ENCODE peak calls at places on chromosomes 2 and 18, in nine cellular contexts. E, S, J, K, G, V, Y, R and P are unnamed samples.

GRCh38 chr2:114082731-114083433 is 193.0 kb downstream of the ACTR3 start:
- DNase-seq in R (no peak), J (peak), Y (no peak), E (no peak), S (no peak), K (no peak), G (no peak), V (no peak), P (no peak)

GRCh38 chr2:64650722-64651338 is 2.9 kb downstream of the SERTAD2 start:
- DNase-seq in R (peak), V (no peak), E (no peak), K (no peak), G (no peak), Y (no peak), S (no peak), J (peak), P (no peak)

GRCh38 chr2:235347691-235348090 is 146.2 kb upstream of the AGAP1 start:
- DNase-seq in S (no peak), Y (no peak), K (no peak), V (no peak), R (peak), G (no peak), J (no peak), E (no peak), P (no peak)

GRCh38 chr2:11921030-11921583 is 174.7 kb downstream of the LPIN1 start:
- DNase-seq in G (no peak), R (no peak), E (no peak), J (no peak), K (no peak), V (no peak), S (no peak), Y (no peak), P (no peak)

GRCh38 chr18:34647251-34647650 is 62.8 kb upstream of the DTNA start:
- DNase-seq in V (no peak), J (no peak), K (no peak), S (no peak), Y (no peak), G (no peak), E (no peak), R (no peak), P (peak)

GRCh38 chr2:132909427-132909826 is 239.4 kb upstream of the LYPD1 start:
- DNase-seq in V (no peak), S (no peak), G (no peak), Y (no peak), J (no peak), E (no peak), R (peak), K (no peak), P (no peak)

GRCh38 chr2:57848723-57849122 is 197.9 kb upstream of the VRK2 start:
- DNase-seq in J (no peak), G (no peak), R (no peak), Y (no peak), E (peak), S (no peak), K (no peak), V (no peak), P (no peak)

GRCh38 chr2:227406177-227407031 is 18.7 kb upstream of the SCYGR1 start:
- DNase-seq in S (peak), Y (no peak), G (peak), E (no peak), R (peak), V (peak), K (peak), J (peak), P (peak)

GRCh38 chr18:7330041-7330440 is 99.2 kb downstream of the LRRC30 start:
- DNase-seq in G (no peak), V (no peak), S (no peak), R (no peak), K (no peak), Y (no peak), J (no peak), E (no peak), P (no peak)

GRCh38 chr2:190088917-190089316 is 26.4 kb upstream of the MSTN start:
- DNase-seq in K (peak), G (peak), V (no peak), J (peak), E (no peak), S (no peak), Y (peak), R (peak), P (peak)

GRCh38 chr2:161173541-161174194 is 13.4 kb downstream of the TANK start:
- DNase-seq in J (no peak), K (no peak), R (no peak), Y (no peak), G (no peak), V (no peak), S (no peak), E (no peak), P (no peak)

GRCh38 chr2:3692375-3692774 is 11.0 kb upstream of the DCDC2C start:
- DNase-seq in K (no peak), S (no peak), Y (no peak), R (peak), G (peak), J (no peak), E (no peak), V (no peak), P (no peak)

GRCh38 chr18:34990571-34990970 is 50.6 kb upstream of the MAPRE2 start:
- DNase-seq in J (no peak), V (no peak), R (peak), E (no peak), Y (no peak), S (no peak), K (no peak), G (no peak), P (no peak)

GRCh38 chr2:191910518-191910917 is 63.6 kb upstream of the CAVIN2 start:
- DNase-seq in E (no peak), S (no peak), J (no peak), G (no peak), V (no peak), R (peak), K (no peak), Y (no peak), P (no peak)

GRCh38 chr2:144849612-144850011 is 329.7 kb upstream of the ZEB2 start:
- DNase-seq in K (no peak), V (no peak), E (no peak), G (no peak), S (no peak), J (peak), R (no peak), Y (no peak), P (no peak)

GRCh38 chr2:80105020-80105419 is 199.5 kb downstream of the LRRTM1 start:
- DNase-seq in G (no peak), Y (no peak), S (no peak), V (no peak), E (no peak), R (no peak), K (no peak), J (no peak), P (no peak)

GRCh38 chr2:119606674-119607073 is 62.4 kb downstream of the CFAP221 start:
- DNase-seq in K (no peak), J (no peak), V (no peak), E (no peak), S (no peak), R (peak), G (no peak), Y (no peak), P (no peak)

GRCh38 chr2:11371099-11371937 is 26.9 kb upstream of the ROCK2 start:
- DNase-seq in K (no peak), J (peak), V (no peak), E (no peak), G (no peak), S (no peak), Y (no peak), R (no peak), P (no peak)

GRCh38 chr2:72859831-72860262 is 27.4 kb upstream of the SPR start:
- DNase-seq in E (no peak), Y (peak), R (peak), S (no peak), V (no peak), G (peak), K (peak), J (peak), P (peak)

GRCh38 chr2:26462511-26463251 is 15.2 kb downstream of the OTOF start:
- DNase-seq in K (no peak), R (peak), E (peak), J (peak), S (no peak), G (peak), V (no peak), Y (no peak), P (peak)

GRCh38 chr2:119849838-119850565 is 90.3 kb downstream of the PTPN4 start:
- DNase-seq in J (no peak), S (no peak), K (no peak), R (no peak), Y (no peak), G (no peak), E (no peak), V (no peak), P (no peak)

GRCh38 chr2:75294362-75294761 is 95.0 kb upstream of the TACR1 start:
- DNase-seq in K (no peak), J (no peak), Y (no peak), G (no peak), R (no peak), V (no peak), S (no peak), E (no peak), P (no peak)

GRCh38 chr18:75211721-75212625 is 1.4 kb downstream of the TSHZ1 start:
- DNase-seq in K (peak), G (peak), Y (no peak), J (peak), R (peak), E (peak), V (peak), S (peak), P (no peak)

GRCh38 chr2:5617796-5618195 is 74.4 kb upstream of the SOX11 start:
- DNase-seq in J (no peak), S (no peak), R (no peak), K (no peak), V (no peak), G (no peak), E (no peak), Y (no peak), P (no peak)

GRCh38 chr2:23699526-23699925 is 227.4 kb downstream of the ATAD2B start:
- DNase-seq in J (no peak), S (no peak), R (no peak), E (no peak), G (no peak), Y (no peak), K (no peak), V (peak), P (no peak)

GRCh38 chr2:136323212-136323611 is 205.3 kb upstream of the CXCR4 start:
- DNase-seq in R (peak), J (no peak), K (no peak), G (no peak), E (no peak), S (no peak), Y (no peak), V (no peak), P (no peak)

GRCh38 chr2:204226305-204226861 is 289.8 kb downstream of the ICOS start:
- DNase-seq in G (no peak), S (no peak), Y (no peak), R (no peak), K (no peak), V (no peak), E (no peak), J (no peak), P (no peak)

GRCh38 chr2:88636026-88636425 is 8.8 kb upstream of the EIF2AK3 start:
- DNase-seq in R (no peak), S (no peak), V (no peak), E (no peak), K (no peak), Y (no peak), G (no peak), J (no peak), P (no peak)

GRCh38 chr2:115505331-115505730 is 1062.9 kb downstream of the DPP10 start:
- DNase-seq in S (no peak), E (no peak), G (no peak), R (no peak), J (no peak), Y (no peak), K (no peak), V (no peak), P (no peak)

DNA sequence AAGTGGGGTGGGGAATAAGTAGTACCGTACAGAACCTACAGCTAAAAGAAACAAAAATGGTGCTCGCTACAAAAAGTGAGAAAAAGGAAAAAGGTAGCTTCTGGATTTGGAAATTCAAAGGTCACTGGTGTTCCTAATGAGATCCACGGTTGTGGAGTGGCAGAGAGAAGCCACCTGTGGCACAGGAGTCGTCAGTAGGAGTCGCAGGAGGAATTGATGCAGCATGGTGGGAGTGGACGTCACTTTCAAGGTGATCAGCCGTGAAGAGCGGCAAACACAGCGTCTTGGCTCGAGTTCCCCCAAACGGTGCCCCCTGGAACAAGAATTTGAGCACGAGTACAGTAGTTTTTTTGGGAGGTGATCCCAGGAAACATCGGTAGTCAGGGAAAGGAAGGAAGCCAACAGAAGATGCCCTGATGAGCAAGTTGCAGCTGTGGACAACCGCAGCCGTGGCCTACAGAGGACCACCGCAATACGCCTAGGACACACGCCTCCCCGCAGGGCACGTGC is 1.4 kb upstream of the TTL start:
- DNase-seq in Y (no peak), J (peak), G (no peak), K (no peak), E (no peak), V (no peak), R (no peak), S (no peak), P (no peak)
- H3K27ac ChIP-seq in Y (peak), J (peak), G (no peak), K (peak), E (peak), V (peak), R (no peak), S (peak), P (no peak)

GRCh38 chr2:181371195-181371594 is 86.0 kb upstream of the ITGA4 start:
- DNase-seq in K (no peak), G (no peak), Y (no peak), V (no peak), E (no peak), S (no peak), R (no peak), J (no peak), P (no peak)
- H3K27ac ChIP-seq in K (no peak), G (no peak), Y (no peak), V (no peak), E (peak), S (no peak), R (no peak), J (no peak), P (no peak)

GRCh38 chr2:219428469-219428868 is 6.2 kb upstream of the SPEG start:
- DNase-seq in J (no peak), G (no peak), K (no peak), E (no peak), S (no peak), V (no peak), R (no peak), Y (no peak), P (no peak)
- H3K27ac ChIP-seq in J (no peak), G (no peak), K (peak), E (no peak), S (peak), V (peak), R (no peak), Y (no peak), P (no peak)

GRCh38 chr2:240551288-240551687 is 6.5 kb downstream of the ANKMY1 start:
- DNase-seq in Y (no peak), E (no peak), R (no peak), S (no peak), V (no peak), G (no peak), J (peak), K (no peak), P (no peak)
- H3K27ac ChIP-seq in Y (no peak), E (no peak), R (no peak), S (no peak), V (no peak), G (no peak), J (no peak), K (no peak), P (no peak)

DNA sequence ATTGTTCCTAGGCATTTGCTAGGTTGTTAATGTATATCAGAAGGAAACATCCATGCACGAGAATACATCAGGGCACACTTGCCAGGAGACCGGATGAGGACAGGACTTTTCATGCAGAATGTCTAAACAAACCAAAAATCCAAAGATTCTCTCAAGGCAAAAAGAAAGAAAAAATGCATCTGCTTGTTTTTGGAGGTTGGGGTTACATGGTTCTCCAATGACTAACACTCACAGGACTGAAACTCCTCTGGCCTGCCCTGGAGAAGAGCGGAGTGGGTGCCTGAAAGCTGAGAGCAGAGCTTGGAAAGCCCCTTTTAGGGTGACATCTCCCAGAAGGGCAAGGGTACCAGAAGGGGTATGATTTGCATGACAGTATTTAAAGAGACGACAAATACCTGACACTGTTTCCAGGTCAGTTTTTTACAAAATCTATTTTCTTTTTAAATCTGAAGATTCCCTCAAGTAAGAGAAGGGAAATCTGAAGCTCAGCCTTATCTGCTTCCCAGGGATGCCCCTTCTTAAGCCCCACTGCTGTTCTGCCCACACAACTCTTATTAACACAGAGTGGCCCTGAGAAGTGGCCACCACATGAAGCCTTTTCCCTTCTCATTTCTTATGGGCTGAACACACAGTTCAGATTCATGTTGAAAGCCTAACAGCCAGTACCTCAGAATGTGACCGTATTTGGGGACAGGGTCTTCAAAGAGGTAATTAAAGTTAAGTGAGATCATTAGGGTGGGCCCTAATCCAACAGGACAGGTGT is 216.4 kb downstream of the STK39 start:
- DNase-seq in K (no peak), J (no peak), Y (no peak), R (no peak), S (no peak), E (no peak), V (no peak), G (no peak), P (no peak)
- H3K27ac ChIP-seq in K (no peak), J (no peak), Y (no peak), R (no peak), S (no peak), E (no peak), V (no peak), G (no peak), P (no peak)

GRCh38 chr18:8609711-8610441 is 639 bp downstream of the RAB12 start:
- DNase-seq in K (peak), V (peak), Y (peak), G (peak), R (no peak), J (peak), S (peak), E (peak), P (no peak)
- H3K27ac ChIP-seq in K (peak), V (peak), Y (no peak), G (peak), R (no peak), J (no peak), S (peak), E (peak), P (no peak)

GRCh38 chr2:36385603-36386002 is 30.0 kb downstream of the CRIM1 start:
- DNase-seq in K (no peak), S (no peak), J (no peak), R (no peak), V (no peak), G (no peak), Y (no peak), E (no peak), P (no peak)
- H3K27ac ChIP-seq in K (no peak), S (no peak), J (no peak), R (no peak), V (no peak), G (no peak), Y (no peak), E (no peak), P (no peak)

GRCh38 chr2:60555794-60556161 is 2.3 kb upstream of the BCL11A start:
- DNase-seq in K (no peak), V (no peak), E (no peak), S (no peak), J (no peak), Y (no peak), G (no peak), R (no peak), P (no peak)
- H3K27ac ChIP-seq in K (no peak), V (peak), E (peak), S (peak), J (no peak), Y (no peak), G (no peak), R (no peak), P (no peak)

GRCh38 chr2:233285921-233286320 is 21.7 kb upstream of the SAG start:
- DNase-seq in E (no peak), V (peak), Y (no peak), K (no peak), S (no peak), G (no peak), R (no peak), J (no peak), P (no peak)

GRCh38 chr2:233289590-233290424 is 17.8 kb upstream of the SAG start:
- DNase-seq in V (no peak), K (no peak), J (no peak), E (no peak), G (no peak), R (no peak), Y (no peak), S (no peak), P (no peak)

GRCh38 chr2:233287871-233288270 is 19.7 kb upstream of the SAG start:
- DNase-seq in G (no peak), Y (no peak), J (no peak), K (no peak), S (no peak), V (no peak), R (no peak), E (no peak), P (no peak)

GRCh38 chr2:233288663-233289062 is 19.0 kb upstream of the SAG start:
- DNase-seq in K (no peak), Y (no peak), R (no peak), J (no peak), S (no peak), V (peak), G (no peak), E (no peak), P (no peak)

GRCh38 chr2:233290446-233290845 is 17.2 kb upstream of the SAG start:
- DNase-seq in Y (no peak), G (no peak), R (no peak), J (no peak), E (no peak), S (no peak), V (no peak), K (no peak), P (no peak)
- H3K27ac ChIP-seq in Y (no peak), G (no peak), R (no peak), J (no peak), E (no peak), S (no peak), V (no peak), K (no peak), P (no peak)

GRCh38 chr2:128095201-128095600 is 4.2 kb downstream of the UGGT1 start:
- DNase-seq in K (no peak), Y (no peak), S (no peak), V (no peak), R (no peak), G (no peak), E (no peak), J (no peak), P (no peak)
- H3K27ac ChIP-seq in K (no peak), Y (no peak), S (no peak), V (no peak), R (no peak), G (no peak), E (no peak), J (no peak), P (no peak)